ENCODE peak calls at places on chromosomes 16 and 17, in six cellular contexts. A is A549, R is uterus, Y is spleen, N is breast epithelium, I is lower leg skin. E is an unnamed sample.
A peak's percentile ranks its signal among the peaks of the same experiment; 100 is the strongest.

GRCh38 chr17:63546308-63547082 is 3.8 kb upstream of the DCAF7 start:
- DNase-seq in A (no peak), N (no peak), Y (no peak), R (no peak), I (peak; percentile 76), E (no peak)

GRCh38 chr17:51203838-51204237 is 37.6 kb downstream of the NME2 start:
- DNase-seq in R (no peak), Y (no peak), I (no peak), N (no peak), A (no peak), E (no peak)

GRCh38 chr16:75228143-75228976 is 9.6 kb downstream of the CTRB1 start:
- DNase-seq in R (no peak), I (no peak), N (no peak), Y (no peak), A (no peak), E (no peak)

GRCh38 chr16:17134586-17134985 is 336.2 kb downstream of the XYLT1 start:
- DNase-seq in N (no peak), I (no peak), Y (no peak), A (no peak), R (no peak), E (no peak)

GRCh38 chr17:66855204-66855603 is 20.3 kb downstream of the CACNG5 start:
- DNase-seq in I (peak; percentile 76), R (no peak), N (no peak), A (no peak), Y (no peak), E (peak; percentile 49)

GRCh38 chr16:86862596-86862995 is 284.2 kb downstream of the FOXL1 start:
- DNase-seq in N (no peak), A (no peak), Y (no peak), I (no peak), R (no peak), E (no peak)

GRCh38 chr16:12573730-12574383 is 229.8 kb downstream of the CPPED1 start:
- DNase-seq in Y (peak; percentile 78), A (peak; percentile 71), N (no peak), I (peak; percentile 88), R (no peak), E (peak; percentile 82)

GRCh38 chr17:7348478-7349242 is 3.3 kb upstream of the KCTD11 start:
- DNase-seq in I (peak; percentile 90), Y (no peak), R (no peak), N (no peak), A (no peak), E (no peak)

GRCh38 chr17:56939869-56940484 is 20.9 kb downstream of the COIL start:
- DNase-seq in N (no peak), A (peak; percentile 63), R (no peak), I (no peak), Y (no peak), E (peak; percentile 83)

GRCh38 chr16:19410435-19411153 is 7.1 kb upstream of the TMC5 start:
- DNase-seq in N (peak; percentile 55), R (no peak), I (no peak), A (peak; percentile 70), Y (peak; percentile 73), E (peak; percentile 56)

GRCh38 chr16:17258848-17259713 is 211.7 kb downstream of the XYLT1 start:
- DNase-seq in N (no peak), A (peak; percentile 8), I (no peak), Y (peak; percentile 79), R (no peak), E (no peak)

GRCh38 chr17:47850692-47851573 is at the start of gene SP6:
- DNase-seq in A (peak; percentile 76), I (no peak), Y (peak; percentile 85), N (peak; percentile 85), R (peak; percentile 39), E (peak; percentile 27)

GRCh38 chr16:50548659-50549560 is 714 bp downstream of the NKD1 start:
- DNase-seq in N (no peak), A (no peak), R (peak; percentile 29), Y (peak; percentile 89), I (no peak), E (no peak)

GRCh38 chr17:31580331-31581021 is 189.0 kb downstream of the RAB11FIP4 start:
- DNase-seq in R (peak; percentile 39), A (no peak), I (peak; percentile 88), N (no peak), Y (no peak), E (no peak)

GRCh38 chr16:57365826-57366536 is 6.3 kb upstream of the CX3CL1 start:
- DNase-seq in I (no peak), R (no peak), A (no peak), Y (peak; percentile 34), N (no peak), E (no peak)

GRCh38 chr16:67760831-67761230 is 41.7 kb upstream of the GFOD2 start:
- DNase-seq in R (no peak), N (no peak), I (no peak), A (no peak), Y (no peak), E (peak; percentile 65)

GRCh38 chr16:23134274-23134673 is 15.0 kb downstream of the USP31 start:
- DNase-seq in I (no peak), Y (no peak), N (no peak), A (no peak), R (peak; percentile 65), E (peak; percentile 88)

GRCh38 chr17:57114085-57114673 is 29.1 kb downstream of the AKAP1 start:
- DNase-seq in Y (peak; percentile 82), A (peak; percentile 57), R (peak; percentile 38), I (peak; percentile 89), N (no peak), E (peak; percentile 51)

GRCh38 chr16:67403976-67404555 is 10.8 kb upstream of the TPPP3 start:
- DNase-seq in I (peak; percentile 83), Y (no peak), N (no peak), R (no peak), A (no peak), E (no peak)

GRCh38 chr17:73591278-73592078 is 52.8 kb downstream of the SDK2 start:
- DNase-seq in I (no peak), Y (peak; percentile 92), A (no peak), N (no peak), R (no peak), E (no peak)

GRCh38 chr16:86566966-86567700 is 504 bp downstream of the FOXC2 start:
- DNase-seq in N (no peak), I (no peak), R (no peak), A (peak; percentile 48), Y (peak; percentile 71), E (peak; percentile 26)

GRCh38 chr17:13597723-13598347 is 3.9 kb downstream of the HS3ST3A1 start:
- DNase-seq in N (no peak), I (no peak), A (peak; percentile 59), R (no peak), Y (no peak), E (peak; percentile 16)

GRCh38 chr17:48333034-48333491 is 97.0 kb downstream of the SKAP1 start:
- DNase-seq in N (no peak), A (no peak), Y (no peak), I (no peak), R (no peak), E (no peak)

GRCh38 chr17:74368341-74369152 is 1.2 kb downstream of the GPR142 start:
- DNase-seq in I (peak; percentile 93), A (peak; percentile 66), Y (peak; percentile 91), R (peak; percentile 54), N (no peak), E (peak; percentile 51)

GRCh38 chr16:56931253-56931768 is 631 bp upstream of the HERPUD1 start:
- DNase-seq in I (no peak), A (no peak), Y (no peak), N (no peak), R (no peak), E (peak; percentile 42)

GRCh38 chr17:40564195-40564882 is 933 bp downstream of the CCR7 start:
- DNase-seq in R (no peak), A (no peak), N (no peak), I (peak; percentile 83), Y (peak; percentile 75), E (no peak)

GRCh38 chr16:85075236-85075924 is 36.9 kb downstream of the CIBAR2 start:
- DNase-seq in I (no peak), N (no peak), A (no peak), R (no peak), Y (no peak), E (no peak)

GRCh38 chr17:63496177-63496576 is 19.3 kb downstream of the ACE start:
- DNase-seq in Y (no peak), N (no peak), I (no peak), A (no peak), R (no peak), E (no peak)

GRCh38 chr17:4366312-4367063 is at the start of gene UBE2G1:
- DNase-seq in Y (peak; percentile 100), N (peak; percentile 99), A (peak; percentile 99), R (peak; percentile 97), I (peak; percentile 100), E (peak; percentile 98)
- TF ChIP-seq POLR2A in Y (peak; percentile 82), N (peak; percentile 47), A (peak; percentile 97), R (peak; percentile 89), I (no peak), E (peak; percentile 76)

GRCh38 chr17:4479340-4479981 is 19.2 kb upstream of the SPNS2 start:
- DNase-seq in N (no peak), Y (no peak), R (no peak), I (no peak), A (no peak), E (no peak)
- TF ChIP-seq POLR2A in N (no peak), Y (no peak), R (no peak), I (no peak), A (no peak), E (no peak)

DNA sequence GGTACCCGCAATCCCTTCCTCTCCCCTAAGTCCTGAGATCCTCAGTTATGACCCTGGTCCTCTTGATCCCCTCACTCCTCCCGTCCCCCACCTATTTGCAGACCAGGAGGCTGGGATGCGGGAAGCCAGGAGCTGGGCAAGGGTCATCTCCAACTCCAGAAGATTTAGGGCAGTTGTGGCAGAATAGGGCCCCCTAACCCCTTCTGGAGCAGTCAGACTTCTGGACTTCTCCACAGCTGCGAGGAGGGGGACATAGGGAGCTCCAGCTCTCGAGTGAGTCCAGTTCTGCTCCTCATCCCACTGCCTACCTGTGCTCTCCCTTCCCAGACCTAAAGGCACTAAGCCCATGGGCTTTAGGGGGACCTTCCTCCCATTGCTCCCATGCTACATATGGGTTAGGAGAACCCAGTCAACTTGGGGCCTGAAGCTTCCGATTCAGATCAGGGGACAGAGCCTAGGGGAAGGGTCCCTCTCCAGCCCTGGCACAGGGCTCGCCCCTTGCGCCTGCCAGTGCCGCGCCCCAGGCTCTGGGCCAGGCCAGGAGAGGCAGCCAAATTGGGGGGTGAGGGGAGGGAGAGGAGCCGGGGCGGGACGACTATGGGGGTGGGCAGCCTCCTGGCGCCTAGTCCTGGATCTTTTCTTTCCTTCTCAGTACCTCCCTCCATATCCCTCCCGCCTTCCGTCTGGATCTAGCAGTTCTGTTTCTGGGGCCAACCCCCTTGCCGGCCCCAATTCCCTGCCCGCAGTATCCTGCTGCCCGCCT is 1.4 kb downstream of the WNK4 start:
- DNase-seq in A (no peak), Y (peak; percentile 38), I (peak; percentile 40), N (no peak), R (no peak), E (no peak)
- TF ChIP-seq POLR2A in A (no peak), Y (no peak), I (no peak), N (no peak), R (no peak), E (peak; percentile 2)

GRCh38 chr17:61904094-61904710 is 23.6 kb downstream of the INTS2 start:
- DNase-seq in R (no peak), A (no peak), I (no peak), N (no peak), Y (no peak), E (no peak)
- TF ChIP-seq POLR2A in R (no peak), A (no peak), I (no peak), N (no peak), Y (no peak), E (no peak)

GRCh38 chr17:81440511-81441244 is 45.4 kb downstream of the BAHCC1 start:
- DNase-seq in N (no peak), I (no peak), R (no peak), Y (no peak), A (peak; percentile 63), E (no peak)
- TF ChIP-seq POLR2A in N (no peak), I (no peak), R (no peak), Y (no peak), A (no peak), E (no peak)

E was measured in erythroblast.